ENCODE peak calls at places on chromosome 1, in four cellular contexts. D is central memory CD4-positive, alpha-beta T cell; Z is GDM1; W is fibroblast of pulmonary artery. L is an unnamed sample.

GRCh38 chr1:159955456-159955855 is 1.4 kb upstream of the SLAMF9 start:
- DNase-seq in D (no peak), Z (no peak), W (no peak), L (no peak)

GRCh38 chr1:7326366-7326765 is 444.7 kb upstream of the VAMP3 start:
- DNase-seq in D (no peak), Z (no peak), W (no peak), L (no peak)

GRCh38 chr1:19957779-19958178 is 21.6 kb downstream of the PLA2G2A start:
- DNase-seq in D (no peak), Z (no peak), W (no peak), L (no peak)

GRCh38 chr1:166307261-166308188 is 140.7 kb upstream of the FAM78B start:
- DNase-seq in D (no peak), Z (no peak), W (no peak), L (no peak)

GRCh38 chr1:159089184-159089791 is 12.7 kb upstream of the AIM2 start:
- DNase-seq in D (peak), Z (no peak), W (no peak), L (peak)

GRCh38 chr1:54407957-54408700 is 1.9 kb upstream of the SSBP3 start:
- DNase-seq in D (no peak), Z (no peak), W (peak), L (peak)

GRCh38 chr1:112628516-112628915 is 8.9 kb downstream of the CAPZA1 start:
- DNase-seq in D (no peak), Z (no peak), W (no peak), L (no peak)

GRCh38 chr1:200423235-200423634 is 13.4 kb upstream of the ZNF281 start:
- DNase-seq in D (no peak), Z (no peak), W (no peak), L (no peak)

GRCh38 chr1:91402023-91402422 is 2.6 kb downstream of the HFM1 start:
- DNase-seq in D (no peak), Z (no peak), W (peak), L (peak)

GRCh38 chr1:225713281-225713680 is 60.4 kb upstream of the ENAH start:
- DNase-seq in D (no peak), Z (no peak), W (no peak), L (no peak)

GRCh38 chr1:9822897-9823692 is 670 bp downstream of the CLSTN1 start:
- DNase-seq in D (peak), Z (no peak), W (peak), L (peak)

GRCh38 chr1:1922782-1923680 is 4.0 kb upstream of the TMEM52 start:
- DNase-seq in D (no peak), Z (no peak), W (no peak), L (no peak)

GRCh38 chr1:116518400-116518799 is 52.4 kb downstream of the CD58 start:
- DNase-seq in D (no peak), Z (no peak), W (no peak), L (no peak)

GRCh38 chr1:7177438-7178126 is 392.3 kb downstream of the CAMTA1 start:
- DNase-seq in D (no peak), Z (no peak), W (no peak), L (no peak)

GRCh38 chr1:112431038-112431437 is 35.0 kb downstream of the CTTNBP2NL start:
- DNase-seq in D (no peak), Z (no peak), W (no peak), L (no peak)

GRCh38 chr1:58925247-58925646 is 141.4 kb upstream of the JUN start:
- DNase-seq in D (no peak), Z (no peak), W (no peak), L (no peak)

GRCh38 chr1:60906039-60906438 is 176.3 kb upstream of the NFIA start:
- DNase-seq in D (no peak), Z (no peak), W (no peak), L (no peak)

GRCh38 chr1:65339866-65340483 is 30.6 kb downstream of the DNAJC6 start:
- DNase-seq in D (no peak), Z (no peak), W (peak), L (peak)

GRCh38 chr1:183180213-183180612 is 5.9 kb upstream of the LAMC2 start:
- DNase-seq in D (no peak), Z (no peak), W (peak), L (peak)

GRCh38 chr1:17586172-17586963 is 46.9 kb downstream of the ARHGEF10L start:
- DNase-seq in D (no peak), Z (no peak), W (peak), L (peak)

GRCh38 chr1:116722016-116722838 is 32.0 kb upstream of the CD2 start:
- DNase-seq in D (no peak), Z (no peak), W (no peak), L (no peak)

GRCh38 chr1:228308628-228309547 is 97.7 kb downstream of the TRIM11 start:
- DNase-seq in D (no peak), Z (no peak), W (no peak), L (no peak)

GRCh38 chr1:19079541-19079940 is 123.1 kb upstream of the IFFO2 start:
- DNase-seq in D (no peak), Z (no peak), W (no peak), L (no peak)

GRCh38 chr1:193974286-193974798 is 787.9 kb upstream of the B3GALT2 start:
- DNase-seq in D (no peak), Z (no peak), W (no peak), L (no peak)

GRCh38 chr1:34188985-34189384 is 12.3 kb downstream of the C1orf94 start:
- DNase-seq in D (no peak), Z (no peak), W (no peak), L (no peak)

GRCh38 chr1:27258598-27258997 is 24.2 kb downstream of the WDTC1 start:
- DNase-seq in D (no peak), Z (no peak), W (no peak), L (no peak)

GRCh38 chr1:35808376-35809155 is 750 bp downstream of the AGO4 start:
- DNase-seq in D (no peak), Z (peak), W (no peak), L (peak)

GRCh38 chr1:153882296-153882912 is 40.4 kb downstream of the GATAD2B start:
- DNase-seq in D (no peak), Z (no peak), W (no peak), L (no peak)

GRCh38 chr1:78491311-78492071 is 717 bp downstream of the PTGFR start:
- DNase-seq in D (no peak), Z (no peak), W (peak), L (peak)

GRCh38 chr1:201344206-201345080 is 33.0 kb downstream of the TNNT2 start:
- DNase-seq in D (no peak), Z (no peak), W (no peak), L (no peak)

GRCh38 chr1:161195171-161195570 is 3.7 kb downstream of the ADAMTS4 start:
- DNase-seq in D (no peak), Z (no peak), W (no peak), L (no peak)

GRCh38 chr1:93448292-93448982 is 519 bp downstream of the FNBP1L start:
- DNase-seq in D (no peak), Z (no peak), W (peak), L (no peak)

GRCh38 chr1:213244664-213245091 is 193.6 kb downstream of the RPS6KC1 start:
- DNase-seq in D (peak), Z (no peak), W (peak), L (peak)

GRCh38 chr1:12052008-12052573 is 11.0 kb upstream of the TNFRSF8 start:
- DNase-seq in D (no peak), Z (no peak), W (peak), L (peak)

GRCh38 chr1:117392776-117393175 is 25.5 kb downstream of the MAN1A2 start:
- DNase-seq in D (no peak), Z (no peak), W (no peak), L (no peak)

GRCh38 chr1:160746870-160747500 is 7.9 kb downstream of the SLAMF7 start:
- DNase-seq in D (no peak), Z (no peak), W (no peak), L (peak)

GRCh38 chr1:63487336-63488065 is 35.5 kb downstream of the ITGB3BP start:
- DNase-seq in D (no peak), Z (no peak), W (peak), L (peak)

GRCh38 chr1:44421374-44422028 is 16.4 kb downstream of the RNF220 start:
- DNase-seq in D (no peak), Z (peak), W (no peak), L (no peak)